ENCODE peak calls at places on chromosomes 7 and 10, in five cellular contexts. T is AML-193, I is NCI-H1105, Y is H7, P is islet precursor cell. O is an unnamed sample.
A peak's percentile ranks its signal among the peaks of the same experiment; 100 is the strongest.

GRCh38 chr10:83991986-83992753 is 147.1 kb upstream of the GHITM start:
- DNase-seq in T (no peak), I (peak; percentile 1), P (peak; percentile 81), Y (peak; percentile 31), O (no peak)

GRCh38 chr10:76017026-76017732 is 585.8 kb downstream of the LRMDA start:
- DNase-seq in Y (peak; percentile 47), P (no peak), I (no peak), T (no peak), O (no peak)

GRCh38 chr7:24660541-24660940 is 87.3 kb downstream of the PALS2 start:
- DNase-seq in T (no peak), I (no peak), P (no peak), Y (no peak), O (no peak)

GRCh38 chr10:109998513-109998912 is 9.3 kb upstream of the ADD3 start:
- DNase-seq in T (no peak), P (no peak), I (no peak), Y (no peak), O (no peak)

GRCh38 chr10:100131571-100131970 is 49.9 kb upstream of the CPN1 start:
- DNase-seq in P (no peak), I (no peak), Y (no peak), T (no peak), O (no peak)

GRCh38 chr7:25852249-25852994 is 299.6 kb upstream of the NFE2L3 start:
- DNase-seq in T (no peak), P (peak; percentile 92), Y (peak; percentile 72), I (no peak), O (no peak)

GRCh38 chr10:96889415-96890171 is 57.5 kb downstream of the LCOR start:
- DNase-seq in Y (no peak), I (no peak), P (no peak), T (no peak), O (no peak)

GRCh38 chr10:77251297-77252013 is 386.2 kb downstream of the KCNMA1 start:
- DNase-seq in Y (peak; percentile 38), I (no peak), P (no peak), T (peak; percentile 6), O (no peak)

GRCh38 chr10:90138844-90139243 is 437.5 kb downstream of the KIF20B start:
- DNase-seq in I (no peak), P (no peak), T (peak; percentile 2), Y (peak; percentile 12), O (no peak)

GRCh38 chr10:88270871-88271713 is 312.0 kb downstream of the RNLS start:
- DNase-seq in P (no peak), T (no peak), Y (no peak), I (no peak), O (peak; percentile 18)

GRCh38 chr10:4254101-4254994 is 469.3 kb upstream of the KLF6 start:
- DNase-seq in Y (no peak), T (no peak), P (no peak), I (no peak), O (no peak)

GRCh38 chr7:54015251-54015650 is 526.9 kb upstream of the VSTM2A start:
- DNase-seq in Y (no peak), I (no peak), P (peak; percentile 76), T (no peak), O (no peak)

GRCh38 chr10:103491729-103492364 is 1.7 kb upstream of the NEURL1 start:
- DNase-seq in P (peak; percentile 97), I (no peak), T (no peak), Y (no peak), O (no peak)

GRCh38 chr7:120272896-120273475 is at the start of gene KCND2:
- DNase-seq in I (peak; percentile 57), T (no peak), Y (peak; percentile 69), P (peak; percentile 57), O (peak; percentile 22)

O was measured in GM12891.